ENCODE peak calls at places on chromosomes 12 and 14, in nine cellular contexts. Q is breast epithelium, M is brain microvascular endothelial cell, U is heart left ventricle, X is pancreas, I is HCT116, H is Peyer's patch, K is neural progenitor cell, O is astrocyte. P is an unnamed sample.
A peak's percentile ranks its signal among the peaks of the same experiment; 100 is the strongest.

GRCh38 chr12:100399095-100399494 is 42.2 kb downstream of the SLC17A8 start:
- DNase-seq in Q (no peak), X (no peak), I (no peak), O (no peak), K (no peak), M (no peak), H (no peak), U (no peak), P (no peak)

GRCh38 chr12:46451276-46452021 is 78.9 kb upstream of the SLC38A2 start:
- DNase-seq in H (no peak), M (no peak), U (no peak), K (no peak), I (no peak), O (no peak), Q (no peak), X (no peak), P (no peak)

GRCh38 chr14:104735830-104736642 is 12.0 kb downstream of the ADSS1 start:
- DNase-seq in H (peak; percentile 25), Q (peak; percentile 56), U (peak; percentile 94), K (no peak), I (no peak), X (no peak), O (no peak), M (peak; percentile 36), P (no peak)

GRCh38 chr12:25813843-25814242 is 144.6 kb upstream of the RASSF8 start:
- DNase-seq in Q (no peak), H (no peak), X (no peak), U (no peak), O (no peak), I (no peak), K (no peak), M (no peak), P (no peak)

GRCh38 chr12:15220961-15221885 is at the start of gene RERG:
- DNase-seq in O (peak; percentile 46), K (peak; percentile 94), H (peak; percentile 40), M (peak; percentile 57), U (peak; percentile 87), I (peak; percentile 36), Q (peak; percentile 64), X (peak; percentile 84), P (peak; percentile 71)

GRCh38 chr14:61322011-61322798 is 826 bp downstream of the PRKCH start:
- DNase-seq in Q (peak; percentile 64), K (peak; percentile 15), X (peak; percentile 78), I (no peak), M (no peak), O (no peak), U (peak; percentile 39), H (no peak), P (peak; percentile 86)

GRCh38 chr12:98895086-98895651 is 250.1 kb downstream of the APAF1 start:
- DNase-seq in U (no peak), O (no peak), K (peak; percentile 75), X (no peak), M (no peak), Q (no peak), H (no peak), I (no peak), P (no peak)

GRCh38 chr14:32565256-32565655 is 236.2 kb downstream of the AKAP6 start:
- DNase-seq in M (no peak), H (no peak), O (no peak), I (no peak), U (no peak), Q (no peak), X (no peak), K (no peak), P (no peak)

GRCh38 chr12:25241171-25242020 is 9.3 kb downstream of the KRAS start:
- DNase-seq in U (no peak), M (peak; percentile 31), Q (no peak), K (peak; percentile 51), I (peak; percentile 18), O (peak; percentile 30), X (no peak), H (no peak), P (peak; percentile 46)

GRCh38 chr12:5808956-5809355 is 136.1 kb downstream of the ANO2 start:
- DNase-seq in H (no peak), O (peak; percentile 95), U (no peak), M (peak; percentile 18), K (no peak), X (no peak), I (peak; percentile 54), Q (no peak), P (no peak)

GRCh38 chr12:51188359-51189051 is 15.6 kb upstream of the TFCP2 start:
- DNase-seq in Q (no peak), I (no peak), X (no peak), O (no peak), H (peak; percentile 31), U (no peak), K (no peak), M (no peak), P (no peak)

GRCh38 chr12:46786774-46787173 is 39.0 kb downstream of the SLC38A4 start:
- DNase-seq in X (no peak), I (no peak), H (no peak), O (peak; percentile 62), M (peak; percentile 65), Q (no peak), K (no peak), U (no peak), P (no peak)

GRCh38 chr12:59115995-59116394 is 195.7 kb upstream of the LRIG3 start:
- DNase-seq in H (no peak), I (no peak), U (no peak), O (no peak), M (no peak), K (no peak), X (no peak), Q (no peak), P (no peak)

GRCh38 chr12:109963743-109964429 is 32.3 kb downstream of the GIT2 start:
- DNase-seq in I (no peak), K (no peak), X (peak; percentile 50), Q (no peak), U (no peak), M (peak; percentile 48), H (no peak), O (peak; percentile 77), P (peak; percentile 57)

GRCh38 chr14:21097616-21098133 is 780 bp downstream of the ZNF219 start:
- DNase-seq in M (no peak), Q (no peak), H (peak; percentile 41), O (no peak), K (peak; percentile 85), U (no peak), I (no peak), X (no peak), P (no peak)

GRCh38 chr12:3542156-3542555 is 51.2 kb downstream of the PRMT8 start:
- DNase-seq in X (no peak), H (no peak), U (no peak), K (no peak), Q (no peak), M (no peak), I (no peak), O (no peak), P (no peak)

GRCh38 chr14:75831455-75831854 is 150.3 kb downstream of the TGFB3 start:
- DNase-seq in O (peak; percentile 88), U (peak; percentile 75), K (no peak), I (no peak), H (peak; percentile 31), X (peak; percentile 89), Q (peak; percentile 67), M (peak; percentile 56), P (peak; percentile 60)

GRCh38 chr12:77189463-77189862 is 124.1 kb upstream of the E2F7 start:
- DNase-seq in K (no peak), U (no peak), X (no peak), H (no peak), M (peak; percentile 80), O (peak; percentile 93), I (no peak), Q (no peak), P (no peak)

GRCh38 chr14:92863281-92863680 is 59.7 kb upstream of the CHGA start:
- DNase-seq in Q (no peak), X (no peak), O (no peak), I (no peak), K (no peak), U (no peak), M (no peak), H (no peak), P (peak; percentile 48)

GRCh38 chr14:67961676-67962075 is 142.1 kb downstream of the RAD51B start:
- DNase-seq in O (no peak), U (no peak), X (no peak), I (no peak), K (no peak), Q (no peak), H (no peak), M (no peak), P (no peak)
- H3K27ac ChIP-seq in O (no peak overlapping the region), U (no peak overlapping the region), X (peak overlapping the region; percentile 59), I (no peak overlapping the region), K (no peak overlapping the region), Q (no peak overlapping the region), H (no peak overlapping the region), M (no peak overlapping the region), P (peak overlapping the region; percentile 1)

GRCh38 chr14:90511795-90512331 is 115.0 kb downstream of the CALM1 start:
- DNase-seq in U (no peak), X (no peak), M (no peak), I (no peak), Q (no peak), K (no peak), H (no peak), O (no peak), P (no peak)
- H3K27ac ChIP-seq in U (no peak overlapping the region), X (peak overlapping the region; percentile 88), M (no peak overlapping the region), I (no peak overlapping the region), Q (peak overlapping the region; percentile 98), K (no peak overlapping the region), H (peak overlapping the region; percentile 73), O (no peak overlapping the region), P (peak overlapping the region; percentile 83)

GRCh38 chr14:54364555-54365415 is 32.0 kb upstream of the CDKN3 start:
- DNase-seq in I (no peak), H (no peak), Q (peak; percentile 48), M (no peak), X (peak; percentile 20), O (peak; percentile 82), U (peak; percentile 56), K (no peak), P (no peak)
- H3K27ac ChIP-seq in I (no peak overlapping the region), H (no peak overlapping the region), Q (peak overlapping the region; percentile 86), M (no peak overlapping the region), X (peak overlapping the region; percentile 75), O (peak overlapping the region; percentile 73), U (peak overlapping the region; percentile 68), K (no peak overlapping the region), P (no peak overlapping the region)

GRCh38 chr12:27622436-27623185 is 73.6 kb upstream of the REP15 start:
- DNase-seq in X (no peak), O (peak; percentile 64), I (no peak), M (no peak), U (no peak), K (no peak), H (no peak), Q (peak; percentile 47), P (no peak)

GRCh38 chr12:27623645-27624044 is 72.6 kb upstream of the REP15 start:
- DNase-seq in Q (no peak), X (no peak), U (no peak), H (no peak), M (peak; percentile 80), K (no peak), I (no peak), O (peak; percentile 85), P (no peak)

GRCh38 chr12:27619308-27619707 is 76.9 kb upstream of the REP15 start:
- DNase-seq in O (peak; percentile 90), X (no peak), Q (no peak), M (peak; percentile 83), U (no peak), H (no peak), I (peak; percentile 81), K (no peak), P (no peak)

GRCh38 chr12:27618836-27619235 is 77.4 kb upstream of the REP15 start:
- DNase-seq in H (no peak), K (no peak), I (no peak), X (no peak), Q (no peak), U (no peak), O (peak; percentile 76), M (peak; percentile 62), P (no peak)

GRCh38 chr12:27620121-27620520 is 76.1 kb upstream of the REP15 start:
- DNase-seq in Q (no peak), K (no peak), U (no peak), O (no peak), I (no peak), H (no peak), M (no peak), X (no peak), P (no peak)
- H3K27ac ChIP-seq in Q (peak overlapping the region; percentile 15), K (no peak overlapping the region), U (no peak overlapping the region), O (peak overlapping the region; percentile 34), I (peak overlapping the region; percentile 96), H (no peak overlapping the region), M (no peak overlapping the region), X (no peak overlapping the region), P (no peak overlapping the region)

P was measured in small intestine.